ENCODE peak calls at places on chromosomes 12 and 14, in ten cellular contexts. V, D, K, C, U, N, Y, F, T and S are unnamed samples.
A peak's percentile ranks its signal among the peaks of the same experiment; 100 is the strongest.

GRCh38 chr14:89256273-89256672 is 160.8 kb downstream of the FOXN3 start:
- DNase-seq in V (no peak), D (no peak), K (no peak), C (no peak), U (no peak), N (no peak), Y (no peak), F (no peak), T (no peak), S (no peak)

GRCh38 chr12:92654929-92655328 is 47.9 kb upstream of the PLEKHG7 start:
- DNase-seq in V (no peak), D (no peak), K (peak; percentile 65), C (no peak), U (no peak), N (peak; percentile 43), Y (no peak), F (no peak), T (peak; percentile 83), S (no peak)

GRCh38 chr12:33994857-33995808 is 27.2 kb upstream of the ALG10 start:
- DNase-seq in V (no peak), D (no peak), K (no peak), C (no peak), U (no peak), N (no peak), Y (no peak), F (no peak), T (peak; percentile 1), S (no peak)

GRCh38 chr12:114221136-114221838 is 184.7 kb downstream of the TBX5 start:
- DNase-seq in V (no peak), D (no peak), K (peak; percentile 64), C (no peak), U (no peak), N (peak; percentile 62), Y (no peak), F (no peak), T (peak; percentile 6), S (no peak)

GRCh38 chr12:56565510-56566101 is 44.0 kb downstream of the RBMS2 start:
- DNase-seq in V (peak; percentile 80), D (peak; percentile 80), K (peak; percentile 74), C (peak; percentile 60), U (peak; percentile 72), N (peak; percentile 96), Y (peak; percentile 58), F (no peak), T (peak; percentile 87), S (no peak)

GRCh38 chr14:96117101-96117897 is 78.1 kb downstream of the C14orf132 start:
- DNase-seq in V (no peak), D (no peak), K (peak; percentile 42), C (no peak), U (no peak), N (no peak), Y (no peak), F (no peak), T (no peak), S (no peak)

GRCh38 chr14:51337520-51337919 is 97.5 kb downstream of the TMX1 start:
- DNase-seq in V (no peak), D (no peak), K (no peak), C (no peak), U (no peak), N (no peak), Y (no peak), F (no peak), T (no peak), S (no peak)

GRCh38 chr14:91158091-91158790 is 44.4 kb downstream of the DGLUCY start:
- DNase-seq in V (peak; percentile 45), D (no peak), K (no peak), C (no peak), U (no peak), N (no peak), Y (no peak), F (no peak), T (no peak), S (no peak)

DNA sequence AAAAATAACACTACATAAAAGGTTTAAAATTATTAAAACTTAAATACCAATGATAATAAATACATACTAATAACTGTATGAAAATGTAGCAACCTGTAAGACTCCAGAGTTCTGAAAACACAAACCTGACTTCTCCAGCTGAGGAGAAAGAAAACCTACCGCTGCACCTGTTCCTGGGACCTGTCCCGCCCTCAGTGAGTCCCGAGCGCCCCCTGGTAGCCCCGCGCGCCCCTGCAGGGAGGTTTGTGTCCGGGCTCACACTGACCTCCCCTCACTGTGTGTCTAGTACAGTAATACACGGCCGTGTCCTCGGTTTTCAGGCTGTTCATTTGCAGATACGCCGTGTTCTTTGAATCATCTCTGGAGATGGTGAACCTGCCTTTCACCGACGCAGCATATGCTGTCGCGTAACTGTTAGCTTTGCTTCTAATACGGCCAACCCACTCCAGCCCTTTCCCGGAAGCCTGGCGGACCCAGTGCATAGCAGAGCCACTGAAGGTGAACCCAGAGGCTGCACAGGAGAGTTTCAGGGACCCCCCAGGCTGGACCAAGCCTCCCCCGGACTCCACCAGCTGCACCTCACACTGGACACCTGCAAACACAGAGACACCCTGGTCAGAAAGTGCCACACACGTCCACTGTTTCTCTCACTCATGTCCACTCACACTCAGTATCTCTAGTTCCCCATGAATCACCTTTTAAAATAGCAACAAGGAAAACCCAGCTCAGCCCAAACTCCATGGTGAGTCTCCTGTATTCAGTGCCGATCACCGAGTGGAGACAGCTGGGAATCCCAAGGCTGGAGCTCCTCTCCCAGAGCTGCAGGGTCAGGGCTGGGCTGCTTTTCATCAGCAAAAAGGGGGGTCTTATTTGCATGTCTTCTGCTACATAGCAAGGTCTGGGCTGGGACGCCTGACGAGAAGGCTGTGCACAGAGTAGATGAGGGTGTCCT is 1276.3 kb downstream of the TMEM121 start:
- DNase-seq in V (no peak), D (no peak), K (no peak), C (no peak), U (no peak), N (no peak), Y (peak; percentile 26), F (no peak), T (no peak), S (no peak)
- TF ChIP-seq CTCF in V (no peak), D (no peak), K (no peak), C (peak; percentile 45), U (no peak), N (no peak), Y (peak; percentile 35), F (no peak), T (no peak), S (no peak)

GRCh38 chr12:39375206-39375808 is 67.6 kb downstream of the KIF21A start:
- DNase-seq in V (no peak), D (no peak), K (no peak), C (no peak), U (no peak), N (no peak), Y (no peak), F (no peak), T (no peak), S (no peak)
- TF ChIP-seq CTCF in V (no peak), D (no peak), K (no peak), C (no peak), U (no peak), N (peak; percentile 19), Y (no peak), F (no peak), T (peak; percentile 17), S (peak; percentile 19)

GRCh38 chr14:74495356-74495755 is 1.8 kb downstream of the ISCA2 start:
- DNase-seq in V (no peak), D (no peak), K (no peak), C (no peak), U (no peak), N (peak; percentile 21), Y (no peak), F (no peak), T (peak; percentile 17), S (no peak)

GRCh38 chr14:74493343-74494261 is at the start of gene ISCA2:
- DNase-seq in V (peak; percentile 100), D (peak; percentile 100), K (peak; percentile 98), C (peak; percentile 99), U (peak; percentile 99), N (peak; percentile 100), Y (peak; percentile 99), F (peak; percentile 100), T (peak; percentile 99), S (peak; percentile 100)

GRCh38 chr14:74491952-74492351 is 1.2 kb downstream of the NPC2 start:
- DNase-seq in V (peak; percentile 33), D (no peak), K (peak; percentile 68), C (no peak), U (no peak), N (peak; percentile 47), Y (no peak), F (no peak), T (peak; percentile 66), S (no peak)

GRCh38 chr14:74488788-74489397 is 4.2 kb downstream of the NPC2 start:
- DNase-seq in V (no peak), D (no peak), K (peak; percentile 80), C (no peak), U (no peak), N (peak; percentile 60), Y (no peak), F (no peak), T (peak; percentile 69), S (no peak)

GRCh38 chr14:74492413-74493342 is at the start of gene NPC2:
- DNase-seq in V (no peak), D (no peak), K (no peak), C (no peak), U (no peak), N (peak; percentile 35), Y (no peak), F (no peak), T (peak; percentile 37), S (no peak)
- TF ChIP-seq CTCF in V (peak; percentile 1), D (no peak), K (no peak), C (no peak), U (no peak), N (no peak), Y (no peak), F (no peak), T (no peak), S (no peak)

GRCh38 chr12:116609715-116610114 is 50.5 kb downstream of the MAP1LC3B2 start:
- DNase-seq in V (no peak), D (no peak), K (no peak), C (no peak), U (peak; percentile 50), N (peak; percentile 21), Y (no peak), F (no peak), T (no peak), S (peak; percentile 34)

GRCh38 chr12:116609236-116609635 is 50.1 kb downstream of the MAP1LC3B2 start:
- DNase-seq in V (no peak), D (no peak), K (no peak), C (no peak), U (no peak), N (peak; percentile 15), Y (no peak), F (no peak), T (peak; percentile 40), S (no peak)

GRCh38 chr12:116606397-116606796 is 47.2 kb downstream of the MAP1LC3B2 start:
- DNase-seq in V (no peak), D (no peak), K (no peak), C (no peak), U (no peak), N (no peak), Y (no peak), F (no peak), T (no peak), S (no peak)

GRCh38 chr12:116604883-116605641 is 45.9 kb downstream of the MAP1LC3B2 start:
- DNase-seq in V (peak; percentile 41), D (no peak), K (peak; percentile 55), C (no peak), U (no peak), N (peak; percentile 41), Y (no peak), F (no peak), T (peak; percentile 39), S (no peak)

DNA sequence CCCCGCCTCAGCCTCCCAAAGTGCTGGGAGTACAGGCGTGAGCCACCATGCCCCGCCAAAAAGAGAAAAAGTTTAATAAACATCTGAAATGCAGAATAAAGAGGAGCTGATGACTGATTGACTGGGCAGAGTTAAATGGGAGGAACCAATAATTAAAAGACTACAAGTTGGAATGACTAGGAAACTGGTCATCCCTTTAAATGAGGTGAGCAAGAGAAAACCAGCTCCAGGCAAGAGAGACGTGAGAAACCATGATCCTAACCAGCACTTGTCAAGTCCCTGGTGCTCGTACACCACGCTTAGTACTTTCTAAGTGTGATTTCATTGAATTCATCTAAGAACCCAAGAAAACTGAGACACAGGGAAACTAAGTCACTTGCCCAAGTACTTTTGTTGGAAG is 47.9 kb downstream of the MAP1LC3B2 start:
- DNase-seq in V (no peak), D (no peak), K (no peak), C (no peak), U (no peak), N (no peak), Y (no peak), F (no peak), T (no peak), S (no peak)
- TF ChIP-seq CTCF in V (no peak), D (no peak), K (no peak), C (no peak), U (no peak), N (no peak), Y (no peak), F (no peak), T (no peak), S (no peak)